ENCODE peak calls at places on chromosomes 1 and 21, in four cellular contexts. E is GM12878, I is A549, D is K562. K is an unnamed sample.

GRCh38 chr1:20727746-20728316 is 4.7 kb downstream of the SH2D5 start:
- DNase-seq in E (no peak), I (no peak), D (peak), K (no peak)

GRCh38 chr1:153386500-153386901 is 4.4 kb downstream of the S100A8 start:
- DNase-seq in E (no peak), I (no peak), D (no peak), K (no peak)

GRCh38 chr1:221695346-221695745 is 46.5 kb downstream of the DUSP10 start:
- DNase-seq in I (no peak), D (no peak), E (no peak), K (no peak)

GRCh38 chr1:7386226-7387052 is 384.7 kb upstream of the VAMP3 start:
- DNase-seq in E (no peak), D (no peak), I (no peak), K (no peak)

GRCh38 chr1:52386458-52386857 is 17.8 kb downstream of the ORC1 start:
- DNase-seq in E (no peak), D (no peak), I (no peak), K (no peak)

GRCh38 chr1:205243355-205244191 is 15.8 kb downstream of the TMCC2 start:
- DNase-seq in E (no peak), D (no peak), I (no peak), K (no peak)

GRCh38 chr1:54275349-54275748 is 75.4 kb downstream of the MRPL37 start:
- DNase-seq in E (no peak), D (no peak), I (no peak), K (no peak)

GRCh38 chr1:167200272-167200671 is 20.4 kb upstream of the POU2F1 start:
- DNase-seq in I (no peak), D (no peak), E (no peak), K (no peak)

GRCh38 chr1:193060938-193061337 is 1.5 kb downstream of the RO60 start:
- DNase-seq in D (peak), I (peak), E (no peak), K (no peak)

GRCh38 chr1:50967416-50968020 is 2.5 kb upstream of the CDKN2C start:
- DNase-seq in E (no peak), I (no peak), D (peak), K (no peak)

GRCh38 chr1:199010492-199010891 is 371.7 kb downstream of the PTPRC start:
- DNase-seq in E (no peak), I (no peak), D (no peak), K (no peak)

GRCh38 chr1:33256335-33256700 is at the start of gene ZNF362:
- DNase-seq in I (peak), D (peak), E (no peak), K (no peak)

GRCh38 chr1:42793824-42794223 is 9.0 kb downstream of the TMEM269 start:
- DNase-seq in E (no peak), D (no peak), I (no peak), K (no peak)
- TF ChIP-seq CHD4 in E (no peak), D (no peak), I (no peak), K (no peak)

GRCh38 chr1:188128761-188129160 is 1300.0 kb downstream of the PLA2G4A start:
- DNase-seq in E (no peak), I (no peak), D (no peak), K (no peak)
- TF ChIP-seq CHD4 in E (no peak), I (no peak), D (no peak), K (no peak)

GRCh38 chr21:26117972-26118367 is 52.6 kb downstream of the APP start:
- DNase-seq in D (no peak), E (no peak), I (no peak), K (no peak)
- TF ChIP-seq CHD4 in D (no peak), E (no peak), I (no peak), K (no peak)

GRCh38 chr1:246178902-246179301 is 328.2 kb downstream of the SMYD3 start:
- DNase-seq in D (no peak), I (no peak), E (no peak), K (peak)
- TF ChIP-seq CHD4 in D (no peak), I (no peak), E (no peak), K (no peak)

DNA sequence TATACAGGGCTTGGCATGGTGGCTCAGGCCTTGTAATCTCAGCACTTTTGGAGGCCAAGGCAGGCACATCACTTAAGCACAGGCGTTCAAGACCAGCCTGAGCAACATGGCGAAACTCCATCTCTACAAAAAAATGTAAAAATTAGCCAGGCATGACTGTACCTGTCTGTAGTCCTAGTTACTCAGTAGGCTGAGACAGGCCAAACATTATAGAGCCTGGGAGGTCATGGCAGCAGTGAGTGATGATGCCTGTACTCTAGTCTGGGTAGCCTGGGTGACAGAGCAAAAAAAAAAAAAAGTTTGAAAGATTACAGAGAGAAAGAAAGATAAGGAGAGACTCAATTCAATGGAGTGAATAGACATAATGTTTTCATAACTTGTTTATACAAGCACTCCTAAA is 556.5 kb upstream of the BRINP3 start:
- DNase-seq in I (no peak), E (no peak), D (no peak), K (no peak)
- TF ChIP-seq CHD4 in I (no peak), E (no peak), D (no peak), K (no peak)

DNA sequence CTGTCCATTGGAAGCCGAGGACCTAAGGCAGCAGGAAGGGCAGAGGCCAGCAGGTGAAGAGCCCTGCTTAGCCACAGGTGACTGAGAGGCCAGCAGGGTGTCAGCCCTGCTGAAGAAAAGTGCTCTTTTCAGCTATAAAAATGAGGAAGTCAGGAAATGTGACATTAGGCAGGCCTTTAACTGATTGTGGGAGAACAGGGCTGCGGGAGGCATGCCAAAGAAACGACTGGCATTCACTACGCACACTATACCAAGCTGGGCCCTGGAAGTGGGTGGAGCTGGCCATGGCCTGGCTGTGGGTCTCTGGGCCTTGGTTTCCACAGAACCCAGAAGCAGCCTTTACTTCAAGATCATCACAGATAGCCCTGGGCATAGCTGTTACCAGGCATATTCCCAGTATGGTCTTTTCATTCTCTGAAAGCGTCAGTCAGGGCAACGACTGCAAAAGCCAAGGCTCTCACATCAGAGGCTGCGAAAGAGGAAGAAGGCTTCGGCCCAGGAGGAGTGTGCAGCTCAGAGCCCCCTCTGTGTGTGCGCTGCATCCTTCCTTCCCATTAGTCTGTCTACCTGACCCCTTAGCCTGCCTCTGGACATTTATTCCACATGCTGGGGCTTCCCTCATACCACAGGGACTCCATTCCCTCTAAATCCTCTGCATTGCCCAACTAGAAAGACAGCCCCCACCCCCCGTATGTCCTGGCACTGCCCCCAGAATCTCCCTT is 14.3 kb downstream of the SLC2A1 start:
- DNase-seq in E (no peak), I (no peak), D (no peak), K (no peak)
- TF ChIP-seq CHD4 in E (no peak), I (no peak), D (no peak), K (no peak)